ENCODE peak calls at places on chromosomes 4 and X, in seven cellular contexts. P, G, E, D, F, L and R are unnamed samples.

GRCh38 chr4:102778720-102779119 is 18.0 kb upstream of the MANBA start:
- DNase-seq in P (no peak), G (no peak), E (no peak), D (no peak), F (no peak), L (no peak), R (no peak)

GRCh38 chr4:158013858-158014257 is 159.0 kb downstream of the GASK1B start:
- DNase-seq in P (no peak), G (peak; percentile 80), E (no peak), D (peak; percentile 76), F (no peak), L (peak; percentile 65), R (no peak)

GRCh38 chr4:7427326-7428260 is 7.1 kb downstream of the PSAPL1 start:
- DNase-seq in P (peak; percentile 30), G (no peak), E (no peak), D (no peak), F (no peak), L (no peak), R (no peak)

GRCh38 chr4:129600898-129601297 is 504.9 kb downstream of the C4orf33 start:
- DNase-seq in P (no peak), G (no peak), E (no peak), D (no peak), F (no peak), L (no peak), R (no peak)

GRCh38 chrX:86887341-86887740 is 630.3 kb upstream of the KLHL4 start:
- DNase-seq in P (no peak), G (no peak), E (no peak), D (no peak), F (no peak), L (no peak), R (no peak)

GRCh38 chrX:54178100-54178940 is 4.7 kb downstream of the FAM120C start:
- DNase-seq in P (no peak), G (peak; percentile 67), E (peak; percentile 25), D (peak; percentile 80), F (no peak), L (peak; percentile 71), R (no peak)

GRCh38 chrX:40996886-40997530 is 88.2 kb upstream of the USP9X start:
- DNase-seq in P (no peak), G (peak; percentile 32), E (peak; percentile 51), D (peak; percentile 91), F (no peak), L (peak; percentile 58), R (no peak)

GRCh38 chr4:109441858-109442480 is 8.4 kb downstream of the SEC24B start:
- DNase-seq in P (no peak), G (peak; percentile 12), E (no peak), D (no peak), F (no peak), L (peak; percentile 29), R (no peak)

GRCh38 chr4:40283413-40283812 is 51.7 kb upstream of the CHRNA9 start:
- DNase-seq in P (no peak), G (no peak), E (no peak), D (no peak), F (no peak), L (no peak), R (no peak)